ENCODE peak calls at places on chromosomes 6 and 20, in seven cellular contexts. One of them, this sample, is unnamed.

GRCh38 chr20:8005033-8005432 is 14.5 kb downstream of the TMX4 start:
- DNase-seq in nucleus accumbens: no peak
- DNase-seq in fibroblast of lung: no peak
- DNase-seq in anterior cingulate cortex: no peak
- DNase-seq in GM04504: no peak
- DNase-seq in midbrain: no peak
- DNase-seq in NAMALWA: no peak
- DNase-seq in this sample: no peak

GRCh38 chr20:60210779-60211617 is 252.8 kb downstream of the CDH26 start:
- DNase-seq in nucleus accumbens: peak
- DNase-seq in fibroblast of lung: peak
- DNase-seq in anterior cingulate cortex: peak
- DNase-seq in GM04504: peak
- DNase-seq in midbrain: peak
- DNase-seq in NAMALWA: peak
- DNase-seq in this sample: peak

GRCh38 chr20:22438926-22439325 is 145.4 kb downstream of the FOXA2 start:
- DNase-seq in nucleus accumbens: no peak
- DNase-seq in fibroblast of lung: no peak
- DNase-seq in anterior cingulate cortex: no peak
- DNase-seq in GM04504: no peak
- DNase-seq in midbrain: no peak
- DNase-seq in NAMALWA: peak
- DNase-seq in this sample: no peak

GRCh38 chr6:83592770-83593394 is 80.5 kb downstream of the PRSS35 start:
- DNase-seq in nucleus accumbens: no peak
- DNase-seq in fibroblast of lung: peak
- DNase-seq in anterior cingulate cortex: no peak
- DNase-seq in GM04504: no peak
- DNase-seq in midbrain: no peak
- DNase-seq in NAMALWA: peak
- DNase-seq in this sample: no peak

GRCh38 chr20:3446779-3447178 is 24.0 kb upstream of the ATRN start:
- DNase-seq in nucleus accumbens: no peak
- DNase-seq in fibroblast of lung: no peak
- DNase-seq in anterior cingulate cortex: no peak
- DNase-seq in GM04504: no peak
- DNase-seq in midbrain: no peak
- DNase-seq in NAMALWA: no peak
- DNase-seq in this sample: no peak

GRCh38 chr6:134908906-134909516 is 40.9 kb downstream of the ALDH8A1 start:
- DNase-seq in nucleus accumbens: no peak
- DNase-seq in fibroblast of lung: peak
- DNase-seq in anterior cingulate cortex: peak
- DNase-seq in GM04504: peak
- DNase-seq in midbrain: no peak
- DNase-seq in NAMALWA: no peak
- DNase-seq in this sample: peak

GRCh38 chr6:26598267-26598666 is 1.5 kb downstream of the ABT1 start:
- DNase-seq in nucleus accumbens: no peak
- DNase-seq in fibroblast of lung: no peak
- DNase-seq in anterior cingulate cortex: no peak
- DNase-seq in GM04504: no peak
- DNase-seq in midbrain: no peak
- DNase-seq in NAMALWA: no peak
- DNase-seq in this sample: no peak

GRCh38 chr6:37696220-37696840 is 1.4 kb downstream of the MDGA1 start:
- DNase-seq in nucleus accumbens: no peak
- DNase-seq in fibroblast of lung: peak
- DNase-seq in anterior cingulate cortex: no peak
- DNase-seq in GM04504: no peak
- DNase-seq in midbrain: no peak
- DNase-seq in NAMALWA: no peak
- DNase-seq in this sample: no peak

GRCh38 chr6:134707342-134707982 is 242.4 kb downstream of the ALDH8A1 start:
- DNase-seq in nucleus accumbens: no peak
- DNase-seq in fibroblast of lung: no peak
- DNase-seq in anterior cingulate cortex: no peak
- DNase-seq in GM04504: no peak
- DNase-seq in midbrain: peak
- DNase-seq in NAMALWA: peak
- DNase-seq in this sample: no peak

GRCh38 chr20:57013741-57014140 is 252.7 kb downstream of the BMP7 start:
- DNase-seq in nucleus accumbens: no peak
- DNase-seq in fibroblast of lung: no peak
- DNase-seq in anterior cingulate cortex: no peak
- DNase-seq in GM04504: no peak
- DNase-seq in midbrain: no peak
- DNase-seq in NAMALWA: no peak
- DNase-seq in this sample: no peak

GRCh38 chr20:11178946-11179654 is 505.3 kb upstream of the JAG1 start:
- DNase-seq in nucleus accumbens: no peak
- DNase-seq in fibroblast of lung: peak
- DNase-seq in anterior cingulate cortex: no peak
- DNase-seq in GM04504: no peak
- DNase-seq in midbrain: no peak
- DNase-seq in NAMALWA: no peak
- DNase-seq in this sample: peak

GRCh38 chr6:143694560-143694959 is 16.8 kb downstream of the PHACTR2 start:
- DNase-seq in nucleus accumbens: no peak
- DNase-seq in fibroblast of lung: no peak
- DNase-seq in anterior cingulate cortex: no peak
- DNase-seq in GM04504: no peak
- DNase-seq in midbrain: no peak
- DNase-seq in NAMALWA: no peak
- DNase-seq in this sample: no peak

GRCh38 chr6:6007311-6008113 is 787 bp upstream of the NRN1 start:
- DNase-seq in nucleus accumbens: no peak
- DNase-seq in fibroblast of lung: no peak
- DNase-seq in anterior cingulate cortex: peak
- DNase-seq in GM04504: no peak
- DNase-seq in midbrain: no peak
- DNase-seq in NAMALWA: peak
- DNase-seq in this sample: no peak

GRCh38 chr6:157877573-157878011 is 54.5 kb downstream of the SNX9 start:
- DNase-seq in nucleus accumbens: no peak
- DNase-seq in fibroblast of lung: no peak
- DNase-seq in anterior cingulate cortex: no peak
- DNase-seq in GM04504: no peak
- DNase-seq in midbrain: no peak
- DNase-seq in NAMALWA: no peak
- DNase-seq in this sample: no peak

GRCh38 chr6:1127597-1128288 is 184.2 kb upstream of the FOXQ1 start:
- DNase-seq in nucleus accumbens: no peak
- DNase-seq in fibroblast of lung: no peak
- DNase-seq in anterior cingulate cortex: no peak
- DNase-seq in GM04504: no peak
- DNase-seq in midbrain: no peak
- DNase-seq in NAMALWA: no peak
- DNase-seq in this sample: no peak

GRCh38 chr6:68279793-68280557 is 355.1 kb upstream of the ADGRB3 start:
- DNase-seq in nucleus accumbens: no peak
- DNase-seq in fibroblast of lung: peak
- DNase-seq in anterior cingulate cortex: no peak
- DNase-seq in GM04504: no peak
- DNase-seq in midbrain: no peak
- DNase-seq in NAMALWA: no peak
- DNase-seq in this sample: peak

GRCh38 chr20:667351-668034 is 8.1 kb downstream of the SCRT2 start:
- DNase-seq in nucleus accumbens: no peak
- DNase-seq in fibroblast of lung: peak
- DNase-seq in anterior cingulate cortex: no peak
- DNase-seq in GM04504: no peak
- DNase-seq in midbrain: peak
- DNase-seq in NAMALWA: peak
- DNase-seq in this sample: no peak

GRCh38 chr20:5078399-5078958 is 41.3 kb downstream of the PCNA start:
- DNase-seq in nucleus accumbens: no peak
- DNase-seq in fibroblast of lung: peak
- DNase-seq in anterior cingulate cortex: peak
- DNase-seq in GM04504: no peak
- DNase-seq in midbrain: peak
- DNase-seq in NAMALWA: peak
- DNase-seq in this sample: no peak

GRCh38 chr6:70819715-70820114 is 137.1 kb downstream of the B3GAT2 start:
- DNase-seq in nucleus accumbens: no peak
- DNase-seq in fibroblast of lung: no peak
- DNase-seq in anterior cingulate cortex: no peak
- DNase-seq in GM04504: no peak
- DNase-seq in midbrain: no peak
- DNase-seq in NAMALWA: no peak
- DNase-seq in this sample: no peak

GRCh38 chr6:126112171-126112632 is 125.9 kb downstream of the TRMT11 start:
- DNase-seq in nucleus accumbens: no peak
- DNase-seq in fibroblast of lung: no peak
- DNase-seq in anterior cingulate cortex: no peak
- DNase-seq in GM04504: peak
- DNase-seq in midbrain: no peak
- DNase-seq in NAMALWA: no peak
- DNase-seq in this sample: peak

GRCh38 chr6:6665505-6665904 is 77.0 kb downstream of the LY86 start:
- DNase-seq in nucleus accumbens: no peak
- DNase-seq in fibroblast of lung: no peak
- DNase-seq in anterior cingulate cortex: no peak
- DNase-seq in GM04504: no peak
- DNase-seq in midbrain: no peak
- DNase-seq in NAMALWA: no peak
- DNase-seq in this sample: no peak